ENCODE peak calls at places on chromosomes 13 and 19, in four cellular contexts. I, Q, M and C are unnamed samples.

GRCh38 chr13:43057653-43058317 is 34.4 kb downstream of the DNAJC15 start:
- DNase-seq in I (no peak), Q (peak), M (no peak), C (peak)

GRCh38 chr19:14056741-14057356 is 5.0 kb downstream of the PALM3 start:
- DNase-seq in I (no peak), Q (no peak), M (no peak), C (no peak)

GRCh38 chr13:57823704-57824103 is 192.2 kb downstream of the PCDH17 start:
- DNase-seq in I (no peak), Q (no peak), M (no peak), C (no peak)

GRCh38 chr13:77966671-77967070 is 48.0 kb upstream of the EDNRB start:
- DNase-seq in I (no peak), Q (no peak), M (no peak), C (no peak)

GRCh38 chr13:101453784-101454201 is 1.3 kb downstream of the ITGBL1 start:
- DNase-seq in I (no peak), Q (no peak), M (peak), C (no peak)

GRCh38 chr13:28056970-28057712 is 43.2 kb downstream of the FLT3 start:
- DNase-seq in I (no peak), Q (no peak), M (no peak), C (no peak)

GRCh38 chr13:109274188-109274821 is 512.1 kb downstream of the IRS2 start:
- DNase-seq in I (no peak), Q (peak), M (no peak), C (peak)

GRCh38 chr13:46817838-46818476 is 21.0 kb upstream of the ESD start:
- DNase-seq in I (no peak), Q (no peak), M (no peak), C (no peak)

GRCh38 chr13:70104481-70104880 is 3.1 kb upstream of the ATXN8OS start:
- DNase-seq in I (no peak), Q (no peak), M (no peak), C (no peak)

GRCh38 chr19:3343619-3344502 is 22.5 kb upstream of the NFIC start:
- DNase-seq in I (peak), Q (peak), M (peak), C (peak)

GRCh38 chr13:109684836-109685602 is 101.4 kb downstream of the IRS2 start:
- DNase-seq in I (no peak), Q (no peak), M (no peak), C (peak)

GRCh38 chr19:17235618-17236413 is 9.8 kb downstream of the OCEL1 start:
- DNase-seq in I (peak), Q (peak), M (peak), C (peak)

GRCh38 chr13:102677122-102677521 is 17.7 kb downstream of the METTL21C start:
- DNase-seq in I (no peak), Q (no peak), M (no peak), C (no peak)

GRCh38 chr13:32642316-32642715 is 56.1 kb downstream of the PDS5B start:
- DNase-seq in I (no peak), Q (no peak), M (no peak), C (no peak)

GRCh38 chr19:7788178-7788932 is 25.3 kb downstream of the CLEC4M start:
- DNase-seq in I (no peak), Q (no peak), M (no peak), C (no peak)

GRCh38 chr19:17555480-17555928 is at the start of gene COLGALT1:
- DNase-seq in I (peak), Q (peak), M (peak), C (peak)

GRCh38 chr13:28716511-28716910 is 2.3 kb downstream of the SLC46A3 start:
- DNase-seq in I (no peak), Q (peak), M (no peak), C (peak)

GRCh38 chr13:50979187-50979586 is 69.6 kb downstream of the RNASEH2B start:
- DNase-seq in I (no peak), Q (no peak), M (no peak), C (no peak)
- H3K4me3 ChIP-seq in I (no peak), Q (no peak), M (no peak), C (no peak)

DNA sequence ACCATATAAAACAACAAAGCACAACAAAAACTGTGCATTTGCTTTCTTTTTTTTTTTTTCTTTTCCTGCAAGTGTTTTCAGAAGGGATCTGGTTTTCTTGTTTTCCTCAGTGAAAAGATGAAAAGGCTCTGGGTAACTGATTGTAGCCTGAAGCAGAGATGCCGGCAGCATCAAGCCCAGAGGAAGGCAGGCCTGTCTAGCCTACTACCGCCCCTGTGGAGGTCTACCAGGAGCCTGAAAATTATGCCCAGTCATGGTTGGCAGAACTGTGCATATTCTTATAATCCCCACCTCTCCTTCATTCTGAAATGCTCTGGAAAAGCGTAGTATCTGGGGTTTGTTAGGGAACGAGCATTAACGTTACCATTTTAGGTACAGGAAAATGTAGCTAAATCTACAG is 32.6 kb upstream of the MEDAG start:
- DNase-seq in I (peak), Q (no peak), M (no peak), C (no peak)
- H3K27ac ChIP-seq in I (peak), Q (peak), M (no peak), C (peak)

GRCh38 chr19:35306473-35307246 is 14.7 kb downstream of the MAG start:
- DNase-seq in I (no peak), Q (no peak), M (no peak), C (no peak)
- TF ChIP-seq CTCF in I (no peak), Q (no peak), M (peak), C (peak)

DNA sequence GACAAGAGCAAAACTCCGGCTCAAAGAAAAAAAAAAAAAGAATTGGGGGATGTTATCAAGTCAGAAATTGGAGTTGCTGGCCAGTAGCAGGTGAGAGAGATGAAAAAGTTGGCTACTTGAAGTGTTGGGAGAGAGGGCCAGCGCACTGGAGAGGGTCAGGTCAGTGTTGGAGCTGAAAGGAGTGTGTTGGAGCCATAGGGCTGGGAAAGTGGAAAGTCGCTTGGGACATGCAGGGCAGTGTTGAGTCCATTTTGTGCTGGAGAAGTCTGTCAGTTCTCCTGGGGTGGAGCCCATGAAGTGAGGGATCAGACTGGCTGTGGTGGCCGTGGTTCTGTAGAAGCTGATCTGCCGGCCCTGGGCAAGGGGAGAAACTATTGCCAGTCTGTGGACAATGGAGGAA is 1.7 kb downstream of the PPP1R37 start:
- DNase-seq in I (no peak), Q (no peak), M (no peak), C (no peak)
- H3K4me3 ChIP-seq in I (no peak), Q (no peak), M (no peak), C (peak)

DNA sequence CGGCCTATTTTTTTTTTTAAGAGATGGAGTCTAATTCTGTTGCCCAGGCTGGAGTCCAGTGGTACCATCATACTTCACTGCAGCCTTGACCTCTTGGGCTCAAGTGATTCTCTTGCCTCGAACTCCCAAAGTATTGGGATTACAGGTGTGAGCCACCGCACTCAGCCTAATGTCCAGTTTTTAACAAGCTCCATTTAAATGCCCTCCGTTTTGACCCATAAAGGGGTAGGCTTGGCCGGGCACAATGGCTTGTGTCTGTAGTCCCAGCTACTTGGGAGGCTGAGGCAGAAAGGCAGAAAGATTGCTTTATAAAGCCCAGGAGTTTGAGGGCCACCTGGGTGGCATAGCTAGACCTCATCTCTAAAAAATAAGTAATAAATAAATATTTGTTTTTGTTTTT is 11.8 kb downstream of the LDLR start:
- DNase-seq in I (no peak), Q (no peak), M (no peak), C (no peak)
- H3K27ac ChIP-seq in I (no peak), Q (no peak), M (no peak), C (no peak)

GRCh38 chr19:46719629-46720515 is 3.0 kb upstream of the PRKD2 start:
- DNase-seq in I (no peak), Q (no peak), M (no peak), C (no peak)

GRCh38 chr19:46722421-46723022 is 5.6 kb upstream of the PRKD2 start:
- DNase-seq in I (no peak), Q (no peak), M (peak), C (no peak)

GRCh38 chr19:46720516-46721239 is 3.8 kb upstream of the PRKD2 start:
- DNase-seq in I (no peak), Q (no peak), M (peak), C (no peak)

GRCh38 chr19:46722004-46722380 is 5.1 kb upstream of the PRKD2 start:
- DNase-seq in I (no peak), Q (no peak), M (no peak), C (no peak)

DNA sequence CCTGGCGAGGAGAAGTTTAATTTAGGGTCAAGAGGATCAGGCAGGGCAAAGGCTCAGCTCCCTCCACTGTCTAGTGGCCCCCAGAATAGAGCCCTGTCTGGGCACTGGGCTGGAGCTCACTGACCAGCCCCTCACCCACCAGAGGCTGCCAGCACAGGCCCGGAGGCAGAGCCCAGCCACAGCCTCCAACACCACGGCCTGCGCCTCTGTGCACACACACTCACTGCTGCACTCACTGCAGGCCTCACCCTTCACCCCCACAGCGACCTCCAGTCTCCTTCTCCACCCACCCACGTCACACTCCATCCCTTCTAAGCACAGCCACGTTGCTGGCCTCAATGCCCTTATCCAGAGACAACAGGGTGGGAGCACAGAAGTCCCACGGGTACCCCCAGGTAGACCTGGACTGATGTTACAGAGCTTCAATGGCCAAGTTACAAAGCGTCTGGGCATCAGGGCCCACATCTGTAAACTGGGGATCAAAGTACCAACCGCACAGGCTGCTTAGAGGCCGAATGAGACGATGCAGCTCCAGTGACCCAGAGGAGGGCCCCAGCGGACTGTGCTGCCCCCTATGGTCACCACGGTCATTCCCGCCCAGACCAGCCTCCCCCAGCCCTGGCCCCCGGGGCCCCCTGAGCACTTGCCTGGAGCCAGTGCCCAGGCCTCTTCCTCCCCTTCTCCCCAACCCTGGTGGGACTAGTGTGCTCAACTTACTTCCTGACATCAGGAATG is 4.5 kb upstream of the PRKD2 start:
- DNase-seq in I (no peak), Q (no peak), M (peak), C (no peak)
- TF ChIP-seq CTCF in I (no peak), Q (no peak), M (no peak), C (peak)

GRCh38 chr19:13018037-13018914 is 23.0 kb downstream of the NFIX start:
- DNase-seq in I (no peak), Q (peak), M (peak), C (no peak)
- H3K4me3 ChIP-seq in I (peak), Q (peak), M (peak), C (no peak)

GRCh38 chr13:97367427-97367826 is 66.5 kb upstream of the RAP2A start:
- DNase-seq in I (no peak), Q (peak), M (no peak), C (peak)

GRCh38 chr13:97369269-97369893 is 64.6 kb upstream of the RAP2A start:
- DNase-seq in I (no peak), Q (no peak), M (no peak), C (no peak)

GRCh38 chr13:97367016-97367415 is 67.0 kb upstream of the RAP2A start:
- DNase-seq in I (no peak), Q (peak), M (no peak), C (peak)

GRCh38 chr13:97371486-97372109 is 62.4 kb upstream of the RAP2A start:
- DNase-seq in I (no peak), Q (no peak), M (no peak), C (no peak)

DNA sequence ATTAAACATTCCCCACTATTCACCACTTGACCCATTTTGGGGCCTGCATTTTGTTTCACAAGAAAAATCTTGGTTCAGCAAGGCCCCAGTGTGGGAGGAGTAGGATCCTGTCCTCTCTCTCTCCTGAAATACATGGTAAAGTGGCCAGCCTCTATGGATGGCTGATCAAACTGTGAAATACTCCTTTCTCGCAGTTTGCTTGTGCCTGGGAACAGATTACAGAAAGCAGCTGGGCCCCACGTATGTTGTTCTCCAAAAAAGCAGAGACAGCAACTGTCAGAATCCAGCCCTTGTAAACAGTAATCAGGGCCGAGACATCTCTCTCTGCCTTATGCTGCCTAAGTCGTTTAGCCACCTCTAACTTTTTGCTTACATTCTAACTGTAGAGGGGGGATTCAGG is 61.0 kb upstream of the RAP2A start:
- DNase-seq in I (no peak), Q (no peak), M (no peak), C (no peak)
- H3K27ac ChIP-seq in I (no peak), Q (no peak), M (no peak), C (no peak)